ENCODE peak calls at places on chromosomes 6 and 20, in eight cellular contexts. O is keratinocyte, L is cardiac fibroblast, S is stomach, P is sciatic nerve, E is astrocyte of the spinal cord, F is retinal pigment epithelial cell, V is Right ventricle myocardium superior. R is an unnamed sample.

GRCh38 chr6:3444276-3445088 is 12.4 kb downstream of the SLC22A23 start:
- DNase-seq in O (no peak), L (no peak), S (no peak), P (no peak), E (no peak), F (no peak), V (no peak), R (no peak)

GRCh38 chr20:63407928-63408683 is 47.0 kb upstream of the CHRNA4 start:
- DNase-seq in O (no peak), L (no peak), S (no peak), P (no peak), E (no peak), F (no peak), V (no peak), R (peak)

GRCh38 chr6:136334853-136335252 is 45.2 kb upstream of the BCLAF1 start:
- DNase-seq in O (no peak), L (no peak), S (no peak), P (no peak), E (no peak), F (no peak), V (no peak), R (no peak)

GRCh38 chr20:61804896-61805295 is 260.8 kb downstream of the TAF4 start:
- DNase-seq in O (no peak), L (no peak), S (no peak), P (no peak), E (no peak), F (no peak), V (peak), R (peak)

GRCh38 chr6:130697661-130698535 is 129.3 kb upstream of the SMLR1 start:
- DNase-seq in O (no peak), L (peak), S (peak), P (peak), E (peak), F (no peak), V (no peak), R (no peak)

GRCh38 chr6:162179196-162179951 is 548.2 kb downstream of the PRKN start:
- DNase-seq in O (no peak), L (no peak), S (no peak), P (no peak), E (no peak), F (no peak), V (no peak), R (no peak)

GRCh38 chr20:58065508-58066361 is 162.7 kb downstream of the ANKRD60 start:
- DNase-seq in O (peak), L (no peak), S (no peak), P (peak), E (peak), F (no peak), V (no peak), R (peak)

GRCh38 chr6:11575408-11576033 is 38.0 kb downstream of the TMEM170B start:
- DNase-seq in O (peak), L (peak), S (peak), P (no peak), E (peak), F (peak), V (no peak), R (no peak)

GRCh38 chr20:18271160-18271559 is 17.2 kb upstream of the ZNF133 start:
- DNase-seq in O (no peak), L (no peak), S (no peak), P (no peak), E (no peak), F (no peak), V (no peak), R (no peak)

GRCh38 chr6:13303668-13304017 is 24.7 kb downstream of the TBC1D7 start:
- DNase-seq in O (no peak), L (peak), S (peak), P (peak), E (peak), F (peak), V (peak), R (no peak)

GRCh38 chr20:577167-577791 is 32.8 kb downstream of the TCF15 start:
- DNase-seq in O (no peak), L (peak), S (no peak), P (no peak), E (no peak), F (no peak), V (no peak), R (no peak)

GRCh38 chr6:157449610-157450009 is 68.6 kb downstream of the ZDHHC14 start:
- DNase-seq in O (no peak), L (no peak), S (no peak), P (no peak), E (peak), F (no peak), V (no peak), R (no peak)

GRCh38 chr20:33660035-33660684 is 2.0 kb upstream of the C20orf144 start:
- DNase-seq in O (no peak), L (no peak), S (no peak), P (no peak), E (no peak), F (no peak), V (no peak), R (peak)

GRCh38 chr20:59082981-59083380 is 40.4 kb upstream of the PRELID3B start:
- DNase-seq in O (no peak), L (peak), S (no peak), P (no peak), E (no peak), F (peak), V (no peak), R (peak)

GRCh38 chr6:157236040-157236725 is 87.1 kb downstream of the TMEM242 start:
- DNase-seq in O (no peak), L (no peak), S (no peak), P (no peak), E (no peak), F (no peak), V (peak), R (no peak)

R was measured in RWPE2.